ENCODE peak calls at places on chromosomes 11 and 22, in ten cellular contexts. D is coronary artery; E is activated CD4-positive, alpha-beta T cell treated with anti-CD3 and anti-CD28 coated beads for 48 hours; N is RWPE1; B is NCI-H2081; V is hypothalamus; H is kidney epithelial cell; Z is brain pericyte; K is T-helper 2 cell; T is brain microvascular endothelial cell. Q is an unnamed sample.

GRCh38 chr11:100984668-100985067 is 144.9 kb downstream of the PGR start:
- DNase-seq in D (no peak), E (no peak), N (no peak), B (no peak), V (no peak), H (no peak), Z (no peak), K (no peak), T (no peak), Q (no peak)

GRCh38 chr22:37526376-37526775 is 7.2 kb upstream of the CARD10 start:
- DNase-seq in D (no peak), E (no peak), N (no peak), B (no peak), V (no peak), H (no peak), Z (no peak), K (no peak), T (peak), Q (no peak)

GRCh38 chr11:131827440-131827839 is 457.0 kb downstream of the NTM start:
- DNase-seq in D (no peak), E (no peak), N (no peak), B (no peak), V (no peak), H (no peak), Z (no peak), K (no peak), T (no peak), Q (no peak)

GRCh38 chr11:126542621-126543020 is 187.1 kb downstream of the ST3GAL4 start:
- DNase-seq in D (no peak), E (no peak), N (no peak), B (no peak), V (no peak), H (no peak), Z (no peak), K (no peak), T (no peak), Q (no peak)

GRCh38 chr22:27973851-27974250 is 54.8 kb upstream of the PITPNB start:
- DNase-seq in D (no peak), E (no peak), N (no peak), B (no peak), V (no peak), H (no peak), Z (no peak), K (no peak), T (no peak), Q (no peak)

GRCh38 chr11:37988031-37988430 is 1390.0 kb upstream of the RAG2 start:
- DNase-seq in D (no peak), E (no peak), N (no peak), B (no peak), V (no peak), H (no peak), Z (peak), K (no peak), T (peak), Q (no peak)

GRCh38 chr22:24516301-24516737 is 21.2 kb downstream of the UPB1 start:
- DNase-seq in D (no peak), E (no peak), N (no peak), B (no peak), V (no peak), H (peak), Z (no peak), K (no peak), T (peak), Q (no peak)

GRCh38 chr22:44582016-44582415 is 84.0 kb upstream of the RTL6 start:
- DNase-seq in D (peak), E (no peak), N (no peak), B (no peak), V (no peak), H (no peak), Z (no peak), K (no peak), T (no peak), Q (no peak)

GRCh38 chr22:49789289-49790141 is 38.2 kb downstream of the BRD1 start:
- DNase-seq in D (no peak), E (peak), N (peak), B (no peak), V (no peak), H (no peak), Z (no peak), K (peak), T (no peak), Q (no peak)

GRCh38 chr11:3947084-3947483 is 91.6 kb downstream of the STIM1 start:
- DNase-seq in D (no peak), E (peak), N (no peak), B (no peak), V (no peak), H (no peak), Z (no peak), K (peak), T (no peak), Q (peak)

GRCh38 chr11:66069715-66070603 is at the start of gene PACS1:
- DNase-seq in D (peak), E (peak), N (peak), B (peak), V (peak), H (no peak), Z (no peak), K (peak), T (peak), Q (no peak)

GRCh38 chr11:131612576-131612975 is 242.2 kb downstream of the NTM start:
- DNase-seq in D (no peak), E (no peak), N (no peak), B (no peak), V (no peak), H (no peak), Z (no peak), K (peak), T (no peak), Q (no peak)

GRCh38 chr22:26610983-26611382 is 6.8 kb downstream of the CRYBB1 start:
- DNase-seq in D (no peak), E (no peak), N (no peak), B (no peak), V (no peak), H (no peak), Z (no peak), K (no peak), T (no peak), Q (no peak)

GRCh38 chr11:100681064-100681502 is 6.0 kb upstream of the ARHGAP42 start:
- DNase-seq in D (no peak), E (peak), N (peak), B (peak), V (no peak), H (peak), Z (no peak), K (peak), T (peak), Q (no peak)

GRCh38 chr22:42962295-42963230 is 52.4 kb downstream of the PACSIN2 start:
- DNase-seq in D (no peak), E (no peak), N (no peak), B (no peak), V (no peak), H (no peak), Z (no peak), K (no peak), T (no peak), Q (no peak)

GRCh38 chr11:2400761-2401435 is 348 bp downstream of the TSSC4 start:
- DNase-seq in D (no peak), E (no peak), N (no peak), B (no peak), V (no peak), H (no peak), Z (no peak), K (no peak), T (no peak), Q (no peak)

GRCh38 chr11:96748639-96749370 is 359.0 kb downstream of the JRKL start:
- DNase-seq in D (no peak), E (no peak), N (peak), B (no peak), V (no peak), H (no peak), Z (no peak), K (no peak), T (no peak), Q (peak)

GRCh38 chr11:124801014-124801413 is 808 bp upstream of the MSANTD2 start:
- DNase-seq in D (no peak), E (peak), N (peak), B (no peak), V (no peak), H (peak), Z (no peak), K (no peak), T (peak), Q (no peak)

GRCh38 chr22:37230673-37231405 is 13.2 kb downstream of the RAC2 start:
- DNase-seq in D (no peak), E (peak), N (no peak), B (no peak), V (no peak), H (no peak), Z (no peak), K (peak), T (no peak), Q (no peak)

GRCh38 chr11:6813651-6814050 is 14.2 kb upstream of the OR6A2 start:
- DNase-seq in D (no peak), E (no peak), N (no peak), B (no peak), V (no peak), H (no peak), Z (no peak), K (no peak), T (no peak), Q (no peak)

GRCh38 chr11:114058871-114059277 is 637 bp upstream of the ZBTB16 start:
- DNase-seq in D (no peak), E (no peak), N (no peak), B (no peak), V (no peak), H (no peak), Z (no peak), K (no peak), T (no peak), Q (no peak)

GRCh38 chr22:20388200-20388599 is 5.8 kb upstream of the ZNF74 start:
- DNase-seq in D (peak), E (no peak), N (no peak), B (no peak), V (no peak), H (no peak), Z (no peak), K (no peak), T (no peak), Q (no peak)

GRCh38 chr11:128512478-128513127 is 74.8 kb downstream of the ETS1 start:
- DNase-seq in D (no peak), E (no peak), N (no peak), B (no peak), V (no peak), H (no peak), Z (no peak), K (peak), T (no peak), Q (no peak)

GRCh38 chr22:27487600-27488450 is 313.7 kb downstream of the MN1 start:
- DNase-seq in D (no peak), E (no peak), N (no peak), B (no peak), V (no peak), H (no peak), Z (peak), K (no peak), T (peak), Q (no peak)

GRCh38 chr11:8812438-8812837 is 98.6 kb upstream of the AKIP1 start:
- DNase-seq in D (no peak), E (no peak), N (no peak), B (no peak), V (no peak), H (no peak), Z (no peak), K (no peak), T (no peak), Q (no peak)

GRCh38 chr11:116517584-116517983 is 255.2 kb downstream of the BUD13 start:
- DNase-seq in D (peak), E (no peak), N (no peak), B (no peak), V (no peak), H (no peak), Z (no peak), K (no peak), T (no peak), Q (no peak)

GRCh38 chr11:85495918-85496317 is 131.2 kb downstream of the DLG2 start:
- DNase-seq in D (no peak), E (no peak), N (no peak), B (no peak), V (no peak), H (no peak), Z (no peak), K (no peak), T (no peak), Q (no peak)

GRCh38 chr11:62452261-62452660 is 33.4 kb downstream of the SCGB1A1 start:
- DNase-seq in D (no peak), E (no peak), N (no peak), B (no peak), V (no peak), H (no peak), Z (no peak), K (no peak), T (no peak), Q (no peak)

GRCh38 chr11:131579932-131580387 is 209.5 kb downstream of the NTM start:
- DNase-seq in D (no peak), E (peak), N (peak), B (peak), V (no peak), H (no peak), Z (no peak), K (peak), T (peak), Q (no peak)

GRCh38 chr11:28343304-28344233 is 235.4 kb downstream of the METTL15 start:
- DNase-seq in D (no peak), E (no peak), N (peak), B (no peak), V (no peak), H (peak), Z (peak), K (peak), T (peak), Q (peak)

GRCh38 chr22:50531546-50532352 is 1.9 kb upstream of the TYMP start:
- DNase-seq in D (peak), E (peak), N (no peak), B (no peak), V (no peak), H (no peak), Z (no peak), K (peak), T (peak), Q (no peak)